ENCODE peak calls at places on chromosome 9, in ten cellular contexts. One of them, this sample, is unnamed.

GRCh38 chr9:128007566-128008138 is 26.9 kb upstream of the EEIG1 start:
- DNase-seq in WTC11: no peak
- DNase-seq in BE2C: peak
- DNase-seq in BJ: no peak
- DNase-seq in choroid plexus epithelial cell: peak
- DNase-seq in endothelial cell: peak
- DNase-seq in cardiac muscle cell: peak
- DNase-seq in PC-3: peak
- DNase-seq in A549: no peak
- DNase-seq in stomach: peak
- DNase-seq in this sample: peak

GRCh38 chr9:29802454-29802853 is 2229.2 kb upstream of the C9orf72 start:
- DNase-seq in BE2C: no peak
- DNase-seq in BJ: no peak
- DNase-seq in WTC11: no peak
- DNase-seq in PC-3: no peak
- DNase-seq in A549: no peak
- DNase-seq in stomach: no peak
- DNase-seq in choroid plexus epithelial cell: no peak
- DNase-seq in cardiac muscle cell: no peak
- DNase-seq in endothelial cell: no peak
- DNase-seq in this sample: peak

GRCh38 chr9:122333169-122333808 is 37.5 kb upstream of the PTGS1 start:
- DNase-seq in BJ: no peak
- DNase-seq in endothelial cell: no peak
- DNase-seq in PC-3: no peak
- DNase-seq in choroid plexus epithelial cell: no peak
- DNase-seq in WTC11: no peak
- DNase-seq in BE2C: no peak
- DNase-seq in A549: no peak
- DNase-seq in cardiac muscle cell: no peak
- DNase-seq in stomach: no peak
- DNase-seq in this sample: no peak

GRCh38 chr9:130471411-130472183 is 26.8 kb downstream of the ASS1 start:
- DNase-seq in cardiac muscle cell: no peak
- DNase-seq in WTC11: no peak
- DNase-seq in choroid plexus epithelial cell: no peak
- DNase-seq in A549: no peak
- DNase-seq in endothelial cell: no peak
- DNase-seq in stomach: no peak
- DNase-seq in PC-3: no peak
- DNase-seq in BJ: no peak
- DNase-seq in BE2C: no peak
- DNase-seq in this sample: no peak

GRCh38 chr9:33136721-33137120 is 30.4 kb downstream of the B4GALT1 start:
- DNase-seq in stomach: no peak
- DNase-seq in cardiac muscle cell: no peak
- DNase-seq in A549: no peak
- DNase-seq in BJ: no peak
- DNase-seq in WTC11: no peak
- DNase-seq in endothelial cell: no peak
- DNase-seq in choroid plexus epithelial cell: no peak
- DNase-seq in PC-3: no peak
- DNase-seq in BE2C: no peak
- DNase-seq in this sample: peak

GRCh38 chr9:124950050-124950718 is 9.3 kb upstream of the GOLGA1 start:
- DNase-seq in endothelial cell: no peak
- DNase-seq in BE2C: no peak
- DNase-seq in PC-3: no peak
- DNase-seq in stomach: no peak
- DNase-seq in choroid plexus epithelial cell: no peak
- DNase-seq in WTC11: no peak
- DNase-seq in BJ: no peak
- DNase-seq in cardiac muscle cell: no peak
- DNase-seq in A549: no peak
- DNase-seq in this sample: peak

GRCh38 chr9:1962036-1962535 is 53.1 kb upstream of the SMARCA2 start:
- DNase-seq in BE2C: no peak
- DNase-seq in BJ: no peak
- DNase-seq in choroid plexus epithelial cell: no peak
- DNase-seq in WTC11: no peak
- DNase-seq in cardiac muscle cell: peak
- DNase-seq in A549: no peak
- DNase-seq in PC-3: no peak
- DNase-seq in endothelial cell: no peak
- DNase-seq in stomach: no peak
- DNase-seq in this sample: no peak

GRCh38 chr9:73869261-73869660 is 627.9 kb upstream of the RORB start:
- DNase-seq in choroid plexus epithelial cell: peak
- DNase-seq in endothelial cell: no peak
- DNase-seq in WTC11: no peak
- DNase-seq in A549: no peak
- DNase-seq in cardiac muscle cell: peak
- DNase-seq in BJ: no peak
- DNase-seq in stomach: peak
- DNase-seq in PC-3: peak
- DNase-seq in BE2C: no peak
- DNase-seq in this sample: peak

GRCh38 chr9:71001780-71002386 is 119.5 kb downstream of the TRPM3 start:
- DNase-seq in PC-3: peak
- DNase-seq in endothelial cell: peak
- DNase-seq in BE2C: peak
- DNase-seq in BJ: no peak
- DNase-seq in cardiac muscle cell: peak
- DNase-seq in choroid plexus epithelial cell: peak
- DNase-seq in WTC11: peak
- DNase-seq in stomach: peak
- DNase-seq in A549: no peak
- DNase-seq in this sample: peak

GRCh38 chr9:20369391-20369790 is 252.9 kb downstream of the MLLT3 start:
- DNase-seq in cardiac muscle cell: no peak
- DNase-seq in endothelial cell: no peak
- DNase-seq in WTC11: no peak
- DNase-seq in A549: no peak
- DNase-seq in BE2C: no peak
- DNase-seq in BJ: no peak
- DNase-seq in choroid plexus epithelial cell: no peak
- DNase-seq in stomach: no peak
- DNase-seq in PC-3: no peak
- DNase-seq in this sample: no peak
- TF ChIP-seq CTCF in cardiac muscle cell: no peak
- TF ChIP-seq CTCF in endothelial cell: no peak
- TF ChIP-seq CTCF in WTC11: no peak
- TF ChIP-seq CTCF in A549: no peak
- TF ChIP-seq CTCF in BE2C: no peak
- TF ChIP-seq CTCF in BJ: no peak
- TF ChIP-seq CTCF in choroid plexus epithelial cell: no peak
- TF ChIP-seq CTCF in stomach: no peak
- TF ChIP-seq CTCF in PC-3: peak
- TF ChIP-seq CTCF in this sample: no peak

GRCh38 chr9:3124006-3124405 is 280.1 kb upstream of the PUM3 start:
- DNase-seq in cardiac muscle cell: no peak
- DNase-seq in PC-3: no peak
- DNase-seq in endothelial cell: no peak
- DNase-seq in BJ: no peak
- DNase-seq in A549: no peak
- DNase-seq in choroid plexus epithelial cell: no peak
- DNase-seq in BE2C: no peak
- DNase-seq in stomach: no peak
- DNase-seq in WTC11: no peak
- DNase-seq in this sample: no peak

DNA sequence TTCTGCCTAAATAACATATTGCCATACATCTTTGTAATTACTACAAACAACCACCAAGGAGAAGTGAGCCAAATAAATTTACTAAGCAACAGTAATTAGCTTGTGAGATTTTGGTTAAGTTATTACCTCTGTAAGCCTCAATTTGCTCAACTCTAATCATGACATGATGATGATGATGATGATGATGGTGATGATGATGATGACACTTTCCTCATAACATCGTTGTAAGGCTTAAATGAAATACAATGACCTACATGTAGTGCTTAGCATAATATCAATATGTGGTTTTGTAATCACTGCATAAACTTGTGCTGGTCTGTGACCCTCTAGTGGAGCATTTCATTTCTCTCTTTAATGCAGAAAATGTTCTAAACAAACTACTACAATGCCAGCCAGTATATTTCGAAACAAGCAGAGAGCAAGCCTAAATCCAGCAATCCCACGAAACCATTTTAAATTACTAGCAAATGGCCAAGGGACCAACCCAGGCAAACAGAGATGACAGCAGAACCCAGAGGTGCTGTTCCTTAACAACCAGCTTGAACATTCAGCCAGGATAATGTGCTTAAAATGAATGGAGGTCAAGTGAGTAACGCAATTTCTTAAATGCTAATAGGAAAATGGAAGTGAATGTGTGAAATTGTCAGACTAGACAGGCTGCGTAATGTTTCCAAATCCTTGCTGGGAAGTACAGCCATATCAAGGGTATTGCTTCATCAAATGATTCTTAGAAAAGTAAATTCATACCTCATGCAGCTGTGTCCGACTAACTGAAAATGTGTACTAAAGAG is 281.9 kb upstream of the PUM3 start:
- DNase-seq in endothelial cell: no peak
- DNase-seq in BJ: no peak
- DNase-seq in choroid plexus epithelial cell: no peak
- DNase-seq in PC-3: no peak
- DNase-seq in cardiac muscle cell: no peak
- DNase-seq in stomach: no peak
- DNase-seq in BE2C: no peak
- DNase-seq in A549: no peak
- DNase-seq in WTC11: no peak
- DNase-seq in this sample: no peak
- TF ChIP-seq CTCF in endothelial cell: no peak
- TF ChIP-seq CTCF in BJ: no peak
- TF ChIP-seq CTCF in choroid plexus epithelial cell: no peak
- TF ChIP-seq CTCF in PC-3: no peak
- TF ChIP-seq CTCF in cardiac muscle cell: no peak
- TF ChIP-seq CTCF in stomach: no peak
- TF ChIP-seq CTCF in BE2C: no peak
- TF ChIP-seq CTCF in A549: no peak
- TF ChIP-seq CTCF in WTC11: no peak
- TF ChIP-seq CTCF in this sample: no peak

GRCh38 chr9:24594234-24594850 is 48.6 kb upstream of the IZUMO3 start:
- DNase-seq in BE2C: no peak
- DNase-seq in PC-3: no peak
- DNase-seq in choroid plexus epithelial cell: no peak
- DNase-seq in A549: no peak
- DNase-seq in endothelial cell: no peak
- DNase-seq in stomach: no peak
- DNase-seq in BJ: no peak
- DNase-seq in cardiac muscle cell: no peak
- DNase-seq in WTC11: no peak
- DNase-seq in this sample: no peak
- TF ChIP-seq CTCF in BE2C: no peak
- TF ChIP-seq CTCF in PC-3: no peak
- TF ChIP-seq CTCF in choroid plexus epithelial cell: no peak
- TF ChIP-seq CTCF in A549: no peak
- TF ChIP-seq CTCF in endothelial cell: no peak
- TF ChIP-seq CTCF in stomach: no peak
- TF ChIP-seq CTCF in BJ: no peak
- TF ChIP-seq CTCF in cardiac muscle cell: no peak
- TF ChIP-seq CTCF in WTC11: no peak
- TF ChIP-seq CTCF in this sample: no peak

GRCh38 chr9:26950521-26950920 is 3.5 kb upstream of the PLAA start:
- DNase-seq in endothelial cell: no peak
- DNase-seq in BJ: no peak
- DNase-seq in A549: no peak
- DNase-seq in cardiac muscle cell: no peak
- DNase-seq in BE2C: no peak
- DNase-seq in PC-3: no peak
- DNase-seq in choroid plexus epithelial cell: no peak
- DNase-seq in stomach: no peak
- DNase-seq in WTC11: no peak
- DNase-seq in this sample: no peak

GRCh38 chr9:26949604-26950003 is 2.6 kb upstream of the PLAA start:
- DNase-seq in A549: no peak
- DNase-seq in stomach: no peak
- DNase-seq in BJ: no peak
- DNase-seq in BE2C: no peak
- DNase-seq in cardiac muscle cell: no peak
- DNase-seq in endothelial cell: no peak
- DNase-seq in WTC11: no peak
- DNase-seq in PC-3: peak
- DNase-seq in choroid plexus epithelial cell: no peak
- DNase-seq in this sample: peak

GRCh38 chr9:26947736-26948135 is 694 bp upstream of the PLAA start:
- DNase-seq in PC-3: no peak
- DNase-seq in stomach: no peak
- DNase-seq in cardiac muscle cell: no peak
- DNase-seq in endothelial cell: no peak
- DNase-seq in choroid plexus epithelial cell: no peak
- DNase-seq in BE2C: no peak
- DNase-seq in A549: no peak
- DNase-seq in WTC11: no peak
- DNase-seq in BJ: no peak
- DNase-seq in this sample: no peak

GRCh38 chr9:26945591-26945990 is 1.5 kb downstream of the PLAA start:
- DNase-seq in BJ: no peak
- DNase-seq in PC-3: no peak
- DNase-seq in endothelial cell: no peak
- DNase-seq in choroid plexus epithelial cell: no peak
- DNase-seq in stomach: no peak
- DNase-seq in BE2C: no peak
- DNase-seq in WTC11: no peak
- DNase-seq in cardiac muscle cell: no peak
- DNase-seq in A549: no peak
- DNase-seq in this sample: no peak

DNA sequence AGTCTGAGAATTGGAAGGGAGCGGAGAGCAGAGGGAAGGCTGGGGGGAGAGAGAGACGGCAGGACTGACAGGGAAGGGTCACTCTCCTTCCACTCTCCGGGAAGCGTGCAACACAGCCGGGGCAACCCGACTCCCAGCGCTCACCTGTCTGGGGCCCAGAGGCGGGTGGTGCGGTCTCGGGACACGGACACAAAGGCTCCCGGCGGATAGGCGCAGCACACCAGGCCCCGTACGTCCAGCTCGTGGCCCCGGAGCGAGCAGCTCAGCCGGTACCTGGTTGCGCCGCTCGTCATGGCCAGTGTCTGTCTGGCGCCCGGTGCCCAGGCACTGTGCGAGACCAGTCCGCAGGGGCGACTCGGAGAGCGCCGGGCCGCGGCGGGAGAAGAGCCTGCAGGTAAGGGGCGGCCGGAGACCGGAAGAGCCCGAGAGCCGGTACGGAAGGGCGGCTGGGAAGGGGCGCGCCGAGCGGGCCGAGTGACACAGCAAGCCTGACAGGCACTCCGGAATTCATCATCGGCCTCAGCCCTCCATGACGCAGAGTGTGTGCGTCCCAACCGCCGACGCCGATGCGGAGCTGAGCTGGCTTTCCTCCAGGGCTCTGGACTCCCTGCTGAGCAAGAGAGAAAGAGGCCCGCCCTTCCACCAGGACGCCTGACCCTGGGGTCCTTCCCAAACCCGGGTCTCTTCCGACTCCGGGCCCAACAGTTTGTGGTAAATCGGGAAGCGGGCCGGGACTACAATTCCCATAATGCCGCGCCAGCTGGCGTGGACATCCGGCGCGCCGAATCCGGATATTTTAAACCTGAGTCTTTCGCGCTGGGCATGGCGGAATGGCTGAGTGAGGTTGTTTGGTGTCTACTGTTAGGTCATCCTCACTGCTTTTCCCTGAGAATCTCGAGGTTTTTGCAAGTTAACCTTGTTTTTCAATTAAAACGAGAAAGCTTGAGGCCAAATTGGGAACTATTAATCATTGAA is at the start of gene PLAA:
- DNase-seq in endothelial cell: peak
- DNase-seq in PC-3: peak
- DNase-seq in stomach: peak
- DNase-seq in WTC11: peak
- DNase-seq in BE2C: peak
- DNase-seq in choroid plexus epithelial cell: peak
- DNase-seq in A549: peak
- DNase-seq in BJ: peak
- DNase-seq in cardiac muscle cell: peak
- DNase-seq in this sample: peak
- TF ChIP-seq CTCF in endothelial cell: no peak
- TF ChIP-seq CTCF in PC-3: no peak
- TF ChIP-seq CTCF in stomach: no peak
- TF ChIP-seq CTCF in WTC11: no peak
- TF ChIP-seq CTCF in BE2C: no peak
- TF ChIP-seq CTCF in choroid plexus epithelial cell: no peak
- TF ChIP-seq CTCF in A549: no peak
- TF ChIP-seq CTCF in BJ: no peak
- TF ChIP-seq CTCF in cardiac muscle cell: no peak
- TF ChIP-seq CTCF in this sample: peak